ENCODE peak calls at places on chromosomes 7 and 10, in ten cellular contexts. W is foreskin keratinocyte; J is LHCN-M2; D is CD8-positive, alpha-beta memory T cell; L is left ventricle myocardium inferior; F is WTC11; P is GM13977; T is caudate nucleus; V is cortex of kidney; O is activated T-cell treated with anti-CD3 and anti-CD28 coated beads, Interleukin-2, amount 50 U/mL, for 72 hours. Y is an unnamed sample.

GRCh38 chr7:66502230-66503035 is 126.2 kb upstream of the KCTD7 start:
- DNase-seq in W (no peak), J (no peak), D (no peak), L (no peak), F (no peak), P (no peak), T (no peak), V (no peak), O (no peak), Y (no peak)

GRCh38 chr10:131160219-131160875 is 151.2 kb downstream of the TCERG1L start:
- DNase-seq in W (no peak), J (no peak), D (no peak), L (no peak), F (no peak), P (no peak), T (no peak), V (no peak), O (no peak), Y (no peak)

GRCh38 chr7:140397784-140398750 is at the start of gene SLC37A3:
- DNase-seq in W (peak), J (peak), D (peak), L (peak), F (peak), P (peak), T (peak), V (peak), O (peak), Y (peak)

GRCh38 chr7:68787586-68787985 is 810.7 kb upstream of the AUTS2 start:
- DNase-seq in W (no peak), J (no peak), D (no peak), L (no peak), F (no peak), P (no peak), T (no peak), V (no peak), O (no peak), Y (no peak)

GRCh38 chr10:121928528-121928884 is 675 bp upstream of the ATE1 start:
- DNase-seq in W (peak), J (peak), D (no peak), L (peak), F (no peak), P (peak), T (no peak), V (no peak), O (no peak), Y (no peak)

GRCh38 chr10:112057072-112057471 is 126.5 kb downstream of the GPAM start:
- DNase-seq in W (no peak), J (no peak), D (no peak), L (no peak), F (no peak), P (no peak), T (no peak), V (no peak), O (no peak), Y (no peak)

GRCh38 chr7:28573751-28574295 is 161.5 kb downstream of the CREB5 start:
- DNase-seq in W (no peak), J (no peak), D (no peak), L (no peak), F (no peak), P (no peak), T (no peak), V (no peak), O (no peak), Y (no peak)

GRCh38 chr7:12623885-12624498 is 53.5 kb downstream of the SCIN start:
- DNase-seq in W (peak), J (peak), D (no peak), L (no peak), F (no peak), P (no peak), T (no peak), V (no peak), O (no peak), Y (no peak)

GRCh38 chr7:40808409-40808942 is 673.7 kb downstream of the SUGCT start:
- DNase-seq in W (peak), J (peak), D (no peak), L (no peak), F (no peak), P (no peak), T (no peak), V (no peak), O (no peak), Y (peak)

GRCh38 chr7:390761-391410 is 100.9 kb downstream of the FOXL3 start:
- DNase-seq in W (no peak), J (no peak), D (no peak), L (peak), F (no peak), P (no peak), T (no peak), V (no peak), O (no peak), Y (peak)

GRCh38 chr7:78779788-78780187 is 673.7 kb downstream of the MAGI2 start:
- DNase-seq in W (no peak), J (no peak), D (no peak), L (no peak), F (no peak), P (no peak), T (no peak), V (no peak), O (no peak), Y (no peak)

Y was measured in SJSA1.